ENCODE peak calls at places on chromosome 9, in nine cellular contexts. T is Daoy; B is stimulated activated CD4-positive, alpha-beta T cell treated with anti-CD3 and anti-CD28 coated beads, Interleukin-1b, Interleukin-23, amount 100 ng/mL, for 4 hours; M is NCI-H1436; Z is astrocyte of the spinal cord; R is activated CD8-positive, alpha-beta memory T cell treated with anti-CD3 and anti-CD28 coated beads for 4 hours; A is HTR-8/SVneo; Y is Calu3; P is NCI-H1092 treated with DMSO at 0.1 percent for 48 hours. N is an unnamed sample.
A peak's percentile ranks its signal among the peaks of the same experiment; 100 is the strongest.

GRCh38 chr9:2424564-2425153 is 196.9 kb upstream of the VLDLR start:
- DNase-seq in Y (no peak), R (no peak), B (no peak), P (no peak), M (no peak), T (no peak), A (peak; percentile 36), Z (peak; percentile 22), N (no peak)

GRCh38 chr9:98791147-98792095 is 4.9 kb downstream of the ANKS6 start:
- DNase-seq in Y (peak; percentile 86), P (peak; percentile 8), B (peak; percentile 49), T (peak; percentile 98), Z (peak; percentile 92), R (peak; percentile 28), A (peak; percentile 86), M (no peak), N (peak; percentile 67)

GRCh38 chr9:15469862-15470261 is 40.9 kb downstream of the PSIP1 start:
- DNase-seq in R (no peak), Z (no peak), B (no peak), Y (no peak), P (peak; percentile 28), M (no peak), A (no peak), T (no peak), N (no peak)

GRCh38 chr9:29332789-29333188 is 1759.5 kb upstream of the C9orf72 start:
- DNase-seq in M (no peak), Z (peak; percentile 64), A (peak; percentile 4), R (no peak), P (no peak), T (no peak), Y (no peak), B (no peak), N (no peak)

GRCh38 chr9:71984388-71985069 is 73.1 kb downstream of the C9orf85 start:
- DNase-seq in Z (peak; percentile 42), B (no peak), A (no peak), M (no peak), P (no peak), T (peak; percentile 55), Y (no peak), R (no peak), N (no peak)

GRCh38 chr9:108751301-108751824 is 104.4 kb downstream of the ACTL7B start:
- DNase-seq in A (no peak), Y (no peak), M (no peak), T (no peak), Z (no peak), P (no peak), R (no peak), B (no peak), N (no peak)

GRCh38 chr9:17528859-17529258 is 50.0 kb upstream of the SH3GL2 start:
- DNase-seq in M (no peak), T (no peak), P (peak; percentile 55), A (no peak), Z (no peak), Y (no peak), R (no peak), B (no peak), N (no peak)

GRCh38 chr9:113738898-113739604 is 137.1 kb upstream of the ZNF618 start:
- DNase-seq in P (no peak), A (no peak), Y (no peak), Z (peak; percentile 4), B (no peak), T (no peak), R (no peak), M (peak; percentile 1), N (no peak)

GRCh38 chr9:129570450-129571297 is 50.2 kb downstream of the C9orf50 start:
- DNase-seq in M (no peak), B (no peak), Y (peak; percentile 31), A (peak; percentile 47), P (no peak), R (no peak), T (peak; percentile 73), Z (peak; percentile 87), N (peak; percentile 90)